ENCODE peak calls at places on chromosome 10, in ten cellular contexts. E is brain microvascular endothelial cell, J is A549, A is astrocyte of the cerebellum, Q is uterus, Y is Panc1, W is hepatocyte, K is right atrium auricular region, V is HFF-Myc, T is epithelial cell of proximal tubule. S is an unnamed sample.

GRCh38 chr10:94219829-94220228 is 142.9 kb downstream of the NOC3L start:
- DNase-seq in A (no peak), E (peak), V (no peak), W (no peak), Q (no peak), J (no peak), K (no peak), Y (no peak), T (no peak), S (peak)

GRCh38 chr10:27716521-27716920 is 29.1 kb downstream of the MKX start:
- DNase-seq in J (no peak), E (no peak), V (no peak), T (no peak), Y (no peak), K (no peak), W (no peak), A (no peak), Q (no peak), S (peak)

GRCh38 chr10:72331575-72332422 is 22.9 kb downstream of the DNAJB12 start:
- DNase-seq in Y (no peak), E (peak), W (peak), K (peak), A (no peak), Q (peak), J (no peak), T (no peak), V (no peak), S (peak)

GRCh38 chr10:5014936-5015335 is 11.3 kb upstream of the AKR1C2 start:
- DNase-seq in T (no peak), E (no peak), W (no peak), A (no peak), Y (no peak), V (no peak), Q (no peak), J (peak), K (no peak), S (no peak)

GRCh38 chr10:114576716-114577115 is 81.4 kb downstream of the ABLIM1 start:
- DNase-seq in V (no peak), Q (no peak), J (no peak), K (no peak), E (no peak), A (no peak), W (no peak), Y (no peak), T (no peak), S (no peak)

GRCh38 chr10:109898007-109898406 is 25.3 kb downstream of the XPNPEP1 start:
- DNase-seq in J (no peak), T (no peak), W (no peak), E (no peak), K (no peak), Y (no peak), Q (no peak), V (no peak), A (no peak), S (no peak)

GRCh38 chr10:52283174-52283573 is 30.9 kb upstream of the DKK1 start:
- DNase-seq in V (no peak), K (no peak), J (no peak), Y (no peak), A (no peak), W (no peak), T (no peak), E (peak), Q (no peak), S (peak)

GRCh38 chr10:106636781-106637491 is 527.6 kb downstream of the SORCS1 start:
- DNase-seq in J (no peak), Q (no peak), W (no peak), V (no peak), Y (no peak), A (no peak), E (no peak), K (no peak), T (peak), S (no peak)

GRCh38 chr10:1360011-1360580 is 303.9 kb downstream of the WDR37 start:
- DNase-seq in E (no peak), A (no peak), K (no peak), Y (no peak), W (no peak), J (no peak), V (no peak), T (no peak), Q (no peak), S (no peak)

GRCh38 chr10:91702586-91703088 is 69.8 kb upstream of the PPP1R3C start:
- DNase-seq in A (no peak), J (no peak), V (no peak), Y (no peak), W (no peak), Q (no peak), K (no peak), E (no peak), T (no peak), S (no peak)

GRCh38 chr10:94076325-94076841 is 82.7 kb downstream of the PLCE1 start:
- DNase-seq in J (peak), W (peak), Y (no peak), T (no peak), K (no peak), V (no peak), A (peak), Q (no peak), E (peak), S (peak)

GRCh38 chr10:3811331-3811870 is 26.4 kb upstream of the KLF6 start:
- DNase-seq in J (no peak), K (no peak), Y (no peak), A (peak), T (peak), E (peak), V (no peak), Q (no peak), W (peak), S (peak)

GRCh38 chr10:94397549-94398370 is 4.6 kb upstream of the TBC1D12 start:
- DNase-seq in Q (no peak), Y (no peak), T (no peak), A (no peak), J (no peak), W (no peak), V (no peak), E (peak), K (no peak), S (peak)

GRCh38 chr10:13787015-13787421 is 200.3 kb downstream of the PRPF18 start:
- DNase-seq in A (no peak), K (no peak), T (no peak), V (no peak), J (no peak), Q (no peak), W (no peak), Y (no peak), E (peak), S (no peak)

GRCh38 chr10:124367414-124367813 is 51.3 kb downstream of the OAT start:
- DNase-seq in Y (no peak), K (no peak), T (no peak), E (no peak), W (no peak), Q (no peak), A (no peak), V (no peak), J (no peak), S (no peak)

GRCh38 chr10:2929859-2930258 is 137.5 kb upstream of the PFKP start:
- DNase-seq in J (no peak), Y (no peak), T (no peak), W (no peak), A (no peak), Q (no peak), K (no peak), V (no peak), E (no peak), S (no peak)

GRCh38 chr10:3398825-3399646 is 226.5 kb upstream of the PITRM1 start:
- DNase-seq in V (peak), A (no peak), J (no peak), E (no peak), W (no peak), Q (no peak), T (no peak), Y (no peak), K (peak), S (peak)

GRCh38 chr10:74925716-74926115 is 99.3 kb downstream of the KAT6B start:
- DNase-seq in A (no peak), Y (no peak), E (no peak), K (no peak), T (no peak), V (no peak), J (no peak), Q (no peak), W (no peak), S (no peak)

GRCh38 chr10:127275793-127276415 is 79.5 kb upstream of the INSYN2A start:
- DNase-seq in Q (no peak), Y (no peak), V (no peak), A (no peak), J (no peak), T (no peak), K (no peak), E (no peak), W (no peak), S (no peak)

GRCh38 chr10:114442115-114442630 is 37.9 kb upstream of the AFAP1L2 start:
- DNase-seq in A (no peak), W (no peak), Q (no peak), E (no peak), V (no peak), Y (no peak), K (no peak), T (no peak), J (no peak), S (no peak)

GRCh38 chr10:96513686-96514551 is at the start of gene TLL2:
- DNase-seq in Y (peak), J (peak), W (peak), T (no peak), Q (peak), K (peak), A (peak), V (peak), E (peak), S (peak)

GRCh38 chr10:96470108-96470743 is 43.5 kb downstream of the TLL2 start:
- DNase-seq in T (peak), K (no peak), A (no peak), J (peak), Q (no peak), Y (peak), E (peak), V (no peak), W (peak), S (no peak)

GRCh38 chr10:29806350-29806788 is 171.6 kb upstream of the SVIL start:
- DNase-seq in W (no peak), Q (no peak), T (no peak), K (no peak), V (no peak), A (no peak), J (no peak), E (no peak), Y (no peak), S (peak)

GRCh38 chr10:4498763-4499251 is 327.2 kb upstream of the AKR1E2 start:
- DNase-seq in J (no peak), Y (peak), T (peak), Q (no peak), W (peak), K (no peak), E (peak), V (peak), A (peak), S (peak)

GRCh38 chr10:109773818-109774440 is 149.4 kb downstream of the XPNPEP1 start:
- DNase-seq in E (peak), W (peak), V (no peak), J (peak), K (no peak), A (peak), T (no peak), Y (no peak), Q (no peak), S (peak)

GRCh38 chr10:63007112-63007511 is 126.0 kb upstream of the NRBF2 start:
- DNase-seq in V (no peak), Y (no peak), K (no peak), W (no peak), Q (no peak), A (no peak), J (no peak), T (no peak), E (no peak), S (no peak)

GRCh38 chr10:11235771-11236170 is 218.1 kb downstream of the CELF2 start:
- DNase-seq in Q (no peak), J (no peak), A (no peak), E (no peak), T (no peak), W (no peak), Y (no peak), K (no peak), V (no peak), S (no peak)
- H3K4me3 ChIP-seq in Q (no peak), J (no peak), A (no peak), E (no peak), T (no peak), W (no peak), Y (no peak), K (no peak), V (no peak), S (no peak)

GRCh38 chr10:43943119-43943824 is 294.6 kb upstream of the ZNF32 start:
- DNase-seq in W (no peak), E (no peak), J (no peak), A (no peak), Q (no peak), V (no peak), Y (no peak), K (no peak), T (no peak), S (no peak)

GRCh38 chr10:43940898-43941777 is 292.5 kb upstream of the ZNF32 start:
- DNase-seq in Q (no peak), T (no peak), A (no peak), K (peak), W (no peak), E (no peak), V (no peak), J (no peak), Y (no peak), S (no peak)

GRCh38 chr10:43939939-43940810 is 291.5 kb upstream of the ZNF32 start:
- DNase-seq in V (peak), T (no peak), Y (no peak), J (no peak), W (peak), E (no peak), Q (no peak), K (peak), A (no peak), S (peak)

GRCh38 chr10:43943825-43944360 is 295.2 kb upstream of the ZNF32 start:
- DNase-seq in Q (no peak), E (no peak), T (no peak), V (no peak), W (no peak), A (no peak), J (no peak), K (peak), Y (no peak), S (no peak)

DNA sequence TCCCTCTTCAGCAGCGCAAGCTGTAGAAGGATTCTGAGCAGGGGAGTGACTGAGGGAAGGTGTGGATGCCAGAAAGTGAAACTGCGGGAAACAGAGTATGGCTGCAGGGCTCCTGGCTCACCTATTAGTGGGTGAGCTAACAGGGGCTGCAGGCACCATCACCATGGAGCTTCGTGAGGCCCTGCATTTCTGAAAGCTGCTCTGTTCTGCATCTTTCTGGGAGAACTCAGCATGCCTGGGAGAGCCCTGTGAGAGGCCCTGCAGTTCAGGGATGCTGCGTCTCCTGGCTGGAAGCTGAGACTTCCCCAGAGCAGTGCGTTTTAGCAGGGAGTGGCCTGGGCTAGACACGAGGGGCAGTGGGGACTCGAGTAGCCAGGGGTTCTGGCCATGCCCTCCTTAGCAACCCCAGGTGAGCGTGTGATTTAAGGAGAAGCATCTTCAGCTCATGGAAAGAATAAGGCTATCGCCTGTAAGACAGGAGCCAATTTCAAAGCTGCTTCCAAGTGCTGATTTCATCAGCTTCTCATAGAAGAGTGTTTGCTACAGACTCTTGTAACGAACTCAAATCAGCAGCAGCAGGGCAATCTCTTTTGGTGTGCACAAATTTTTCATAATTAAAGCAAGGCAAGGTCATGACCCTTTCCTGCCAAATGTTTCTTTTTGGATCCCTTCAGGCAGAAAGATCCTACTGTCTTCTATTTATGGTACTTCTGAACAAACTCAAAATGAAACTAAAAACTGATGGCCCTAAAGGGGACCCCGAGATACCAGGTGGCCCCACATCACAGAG is 293.6 kb upstream of the ZNF32 start:
- DNase-seq in J (no peak), E (no peak), V (no peak), A (no peak), Q (no peak), K (peak), Y (no peak), T (no peak), W (no peak), S (peak)
- H3K4me3 ChIP-seq in J (no peak), E (no peak), V (no peak), A (no peak), Q (no peak), K (no peak), Y (no peak), T (no peak), W (no peak), S (no peak)

DNA sequence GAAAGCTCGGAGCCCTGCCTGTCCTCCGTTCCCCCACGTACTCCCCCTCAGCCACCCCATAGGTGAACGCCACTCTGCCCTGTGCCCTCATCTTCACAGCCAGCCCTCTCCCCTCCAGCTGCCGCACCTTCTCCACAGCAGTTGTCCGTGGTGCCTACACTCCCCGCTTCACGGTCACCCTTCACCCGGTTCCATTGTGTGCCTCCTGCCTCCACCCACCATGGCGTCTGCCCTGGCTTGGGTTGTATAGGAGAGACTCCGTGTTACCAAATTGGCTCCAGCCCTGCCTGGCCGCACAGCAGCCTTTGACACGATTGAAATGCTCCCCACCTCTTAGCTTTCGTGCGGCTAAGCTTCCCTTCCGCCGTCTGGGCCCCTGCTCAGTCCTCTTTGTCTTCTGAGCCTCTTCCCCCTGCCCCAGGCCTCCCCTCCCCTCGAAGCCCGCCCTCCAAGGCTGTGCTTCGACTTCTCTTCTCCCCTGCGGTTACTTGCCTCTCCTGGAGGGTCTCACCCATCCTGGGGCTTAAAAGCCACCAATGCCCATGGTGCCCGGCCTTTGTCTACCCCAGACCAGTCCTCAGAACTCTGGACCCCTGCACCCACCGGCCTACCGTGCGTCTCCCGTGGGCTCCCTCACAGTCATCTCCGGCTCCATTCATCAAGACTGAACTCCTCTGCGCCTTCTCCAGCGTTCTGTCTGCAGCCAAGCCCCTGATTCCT is 18.4 kb upstream of the NODAL start:
- DNase-seq in T (no peak), V (no peak), Y (no peak), A (no peak), Q (no peak), W (no peak), K (no peak), J (no peak), E (no peak), S (no peak)
- H3K4me3 ChIP-seq in T (no peak), V (no peak), Y (no peak), A (no peak), Q (no peak), W (no peak), K (no peak), J (no peak), E (no peak), S (no peak)

DNA sequence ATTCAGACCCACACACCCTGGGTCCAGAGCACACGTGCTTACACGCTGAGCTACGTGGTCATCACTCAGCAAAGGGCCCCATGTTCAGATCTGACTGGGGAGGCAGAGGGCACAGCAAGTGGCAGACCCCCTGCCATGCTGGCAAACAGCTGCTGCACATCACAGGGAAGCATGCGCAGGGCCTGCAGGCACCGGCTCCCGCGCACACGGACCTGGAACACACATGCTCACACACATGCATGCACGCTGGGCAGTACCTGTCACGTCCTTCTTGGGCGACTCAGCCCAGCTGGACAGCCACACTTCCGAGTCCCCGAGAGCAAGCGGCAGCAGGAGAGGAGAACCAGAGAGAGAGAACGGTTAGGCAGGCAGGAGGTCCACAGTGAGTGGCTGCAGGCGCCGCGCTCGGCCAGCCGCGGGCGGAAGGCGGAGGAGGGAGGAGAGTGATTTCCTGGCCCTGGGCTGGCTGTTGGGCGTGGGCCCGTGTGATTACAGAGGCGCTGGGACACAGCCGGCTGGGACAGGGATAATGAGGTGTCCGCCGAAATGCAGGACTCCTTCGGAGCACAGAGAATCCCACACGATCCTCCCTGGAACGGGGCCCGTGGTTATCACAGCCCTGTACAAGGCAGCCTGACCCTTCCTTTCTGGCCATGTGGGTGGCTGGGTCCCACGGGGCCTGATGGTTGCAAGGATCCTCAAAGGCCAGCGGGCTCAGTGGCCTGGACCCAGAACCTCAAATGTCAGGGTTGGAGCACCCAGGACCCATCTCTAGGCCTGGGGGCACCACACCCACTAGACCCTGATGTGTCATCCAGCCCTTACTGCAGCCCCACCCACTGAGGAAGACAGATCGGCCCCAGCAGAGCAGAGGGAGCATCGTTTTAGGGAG is 175.1 kb downstream of the NEURL1 start:
- DNase-seq in Y (no peak), T (no peak), E (peak), A (no peak), J (no peak), W (no peak), V (no peak), K (peak), Q (peak), S (peak)
- H3K4me3 ChIP-seq in Y (no peak), T (peak), E (peak), A (no peak), J (no peak), W (no peak), V (peak), K (peak), Q (peak), S (peak)